ENCODE peak calls at places on chromosomes 12 and 14, in five cellular contexts. O is NCI-H1105 treated with DMSO at 0.1 percent for 48 hours; L is NCI-H2081; B is activated CD4-positive, alpha-beta T cell treated with anti-CD3 and anti-CD28 coated beads, Interleukin-2, amount 50 U/mL, for 48 hours; Y is left cardiac atrium. F is an unnamed sample.
A peak's percentile ranks its signal among the peaks of the same experiment; 100 is the strongest.

GRCh38 chr12:82883396-82884360 is 197.0 kb downstream of the TMTC2 start:
- DNase-seq in L (no peak), B (no peak), Y (no peak), O (no peak), F (no peak)

GRCh38 chr14:52150162-52150561 is 81.3 kb upstream of the NID2 start:
- DNase-seq in O (no peak), Y (no peak), B (no peak), L (no peak), F (peak; percentile 13)

GRCh38 chr12:107148105-107148504 is 54.8 kb upstream of the CRY1 start:
- DNase-seq in B (no peak), L (no peak), Y (no peak), O (no peak), F (no peak)

GRCh38 chr14:94638330-94638729 is 26.1 kb downstream of the SERPINA3 start:
- DNase-seq in L (no peak), Y (no peak), O (no peak), B (no peak), F (no peak)

GRCh38 chr14:105439710-105440553 is 20.3 kb downstream of the MTA1 start:
- DNase-seq in O (no peak), Y (no peak), B (no peak), L (peak; percentile 27), F (no peak)

GRCh38 chr14:102949062-102949800 is 26.8 kb downstream of the AMN start:
- DNase-seq in L (no peak), O (no peak), Y (no peak), B (no peak), F (no peak)

GRCh38 chr12:108313609-108314331 is 25.3 kb downstream of the CMKLR1 start:
- DNase-seq in Y (peak; percentile 65), L (no peak), B (no peak), O (no peak), F (no peak)

GRCh38 chr12:32266756-32267155 is 132.6 kb upstream of the FGD4 start:
- DNase-seq in B (no peak), L (no peak), Y (no peak), O (no peak), F (no peak)

GRCh38 chr12:52351196-52352059 is 15.9 kb downstream of the KRT85 start:
- DNase-seq in Y (peak; percentile 42), B (peak; percentile 25), L (no peak), O (no peak), F (no peak)

GRCh38 chr12:75975692-75976091 is 55.9 kb downstream of the PHLDA1 start:
- DNase-seq in O (peak; percentile 78), B (no peak), Y (no peak), L (no peak), F (peak; percentile 10)

GRCh38 chr14:94646481-94646880 is 34.3 kb downstream of the SERPINA3 start:
- DNase-seq in O (no peak), L (no peak), Y (no peak), B (no peak), F (no peak)

GRCh38 chr14:59358105-59358504 is 107.1 kb downstream of the GPR135 start:
- DNase-seq in Y (peak; percentile 72), L (no peak), O (no peak), B (no peak), F (no peak)

GRCh38 chr14:24273422-24273998 is 2.1 kb upstream of the RABGGTA start:
- DNase-seq in B (no peak), L (no peak), Y (no peak), O (no peak), F (no peak)

GRCh38 chr14:21019377-21019776 is 5.5 kb downstream of the NDRG2 start:
- DNase-seq in B (no peak), Y (no peak), O (no peak), L (no peak), F (no peak)

GRCh38 chr12:119988440-119988787 is 622 bp upstream of the BICDL1 start:
- DNase-seq in B (no peak), O (no peak), Y (no peak), L (no peak), F (no peak)

GRCh38 chr12:95358111-95359083 is 115.6 kb upstream of the METAP2 start:
- DNase-seq in L (no peak), Y (no peak), O (peak; percentile 59), B (no peak), F (no peak)

GRCh38 chr14:36065831-36066230 is 110.7 kb downstream of the PTCSC3 start:
- DNase-seq in L (no peak), Y (no peak), O (no peak), B (no peak), F (no peak)